ENCODE peak calls at places on chromosomes 5 and 9, in seven cellular contexts. T, U, C, H, N, Z and G are unnamed samples.

GRCh38 chr5:94240616-94241287 is 377.7 kb downstream of the KIAA0825 start:
- DNase-seq in T (peak; percentile 72), H (no peak), C (no peak), Z (no peak), N (peak; percentile 11), U (peak; percentile 23), G (peak; percentile 63)

GRCh38 chr9:124786881-124787573 is 10.1 kb downstream of the OLFML2A start:
- DNase-seq in T (no peak), N (no peak), H (no peak), U (peak; percentile 6), Z (peak; percentile 54), C (no peak), G (no peak)

GRCh38 chr9:98787766-98788335 is 8.5 kb downstream of the ANKS6 start:
- DNase-seq in U (no peak), N (no peak), T (no peak), H (no peak), C (no peak), Z (no peak), G (no peak)

GRCh38 chr9:81737871-81738507 is 48.6 kb upstream of the TLE1 start:
- DNase-seq in Z (no peak), T (peak; percentile 61), U (no peak), H (no peak), N (peak; percentile 43), C (no peak), G (peak; percentile 96)

GRCh38 chr9:38281917-38282316 is 110.6 kb upstream of the ALDH1B1 start:
- DNase-seq in C (no peak), U (no peak), Z (no peak), H (no peak), N (no peak), T (no peak), G (no peak)

GRCh38 chr9:115117999-115118470 is at the start of gene TNC:
- DNase-seq in N (peak; percentile 82), T (no peak), U (peak; percentile 64), C (peak; percentile 65), H (peak; percentile 67), Z (peak; percentile 74), G (peak; percentile 88)

GRCh38 chr5:160466889-160467554 is 45.4 kb downstream of the PTTG1 start:
- DNase-seq in U (no peak), Z (no peak), T (no peak), H (no peak), N (no peak), C (no peak), G (no peak)

GRCh38 chr5:140855772-140856674 is at the start of gene PCDHA10:
- DNase-seq in U (no peak), N (no peak), H (peak; percentile 75), C (peak; percentile 74), T (no peak), Z (no peak), G (peak; percentile 41)

GRCh38 chr5:98072921-98073320 is 700.5 kb upstream of the RGMB start:
- DNase-seq in H (no peak), C (no peak), U (no peak), Z (no peak), T (no peak), N (no peak), G (no peak)

GRCh38 chr9:75531588-75531987 is 358.9 kb upstream of the PCSK5 start:
- DNase-seq in U (no peak), C (no peak), Z (no peak), T (no peak), N (no peak), H (no peak), G (no peak)

GRCh38 chr5:124477577-124477976 is 268.9 kb downstream of the ZNF608 start:
- DNase-seq in N (no peak), U (no peak), T (no peak), Z (no peak), H (no peak), C (no peak), G (no peak)

DNA sequence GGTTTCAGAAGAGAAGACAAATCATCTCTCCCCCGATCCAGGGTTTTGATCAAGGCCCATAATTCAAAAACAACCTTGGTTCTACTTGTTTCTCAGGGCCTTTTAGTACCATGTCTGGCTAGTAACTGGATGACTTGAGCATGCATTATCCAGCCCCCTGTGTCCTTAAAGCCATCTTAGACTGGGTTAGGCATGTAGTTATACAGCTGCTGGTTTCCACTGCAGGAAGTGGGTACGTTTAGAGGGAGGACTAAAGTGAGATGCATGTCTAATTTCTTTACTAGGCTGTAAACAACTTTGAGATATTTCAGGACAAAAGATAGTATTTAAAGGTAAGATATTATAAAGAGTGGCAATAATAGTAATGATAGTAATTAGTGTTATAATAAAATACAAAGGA is 372.0 kb downstream of the PLK2 start:
- DNase-seq in T (no peak), H (no peak), C (no peak), Z (no peak), U (no peak), N (no peak), G (no peak)
- H3K27me3 ChIP-seq in T (no peaks in the 10 kb centered on the region), H (no peaks in the 10 kb centered on the region), C (no peaks in the 10 kb centered on the region), Z (no peaks in the 10 kb centered on the region), U (no peaks in the 10 kb centered on the region), N (no peaks in the 10 kb centered on the region), G (no peaks in the 10 kb centered on the region)

DNA sequence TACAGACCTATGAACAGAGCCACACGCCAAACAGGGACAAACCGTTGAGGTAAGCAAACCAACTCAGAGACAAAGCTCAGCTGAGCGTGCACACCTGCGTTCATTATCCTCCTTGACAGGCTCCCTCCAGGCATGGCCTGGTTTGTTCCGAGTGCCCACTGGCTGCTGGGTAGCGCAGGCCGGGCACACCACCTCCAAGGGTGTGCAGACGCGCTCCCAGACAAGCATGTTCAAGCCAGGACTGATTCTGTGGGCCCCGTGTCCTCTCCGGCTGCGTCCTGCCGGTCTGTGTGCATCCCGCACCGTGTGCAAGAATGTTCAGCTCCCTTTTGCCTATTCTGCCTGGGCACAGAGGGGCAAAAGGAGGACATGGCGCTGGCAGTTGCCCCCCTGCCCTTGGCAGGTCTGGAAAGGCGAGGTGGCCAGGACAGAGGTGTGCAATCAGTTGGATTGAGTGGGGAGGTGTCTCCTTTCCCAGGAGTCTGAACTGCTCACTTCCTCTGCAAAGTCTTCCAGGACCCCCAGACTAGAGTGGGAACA is 504 bp upstream of the SMIM32 start:
- DNase-seq in U (peak; percentile 37), Z (peak; percentile 51), C (no peak), T (no peak), H (no peak), N (no peak), G (peak; percentile 10)
- H3K27me3 ChIP-seq in U (peaks cover 24% of the 10 kb centered on the region), Z (peaks cover 39% of the 10 kb centered on the region), C (peaks cover 66% of the 10 kb centered on the region), T (peaks cover 28% of the 10 kb centered on the region), H (peaks cover 69% of the 10 kb centered on the region), N (no peaks in the 10 kb centered on the region), G (peaks cover 10% of the 10 kb centered on the region)

GRCh38 chr5:136192015-136192525 is 892 bp downstream of the SMIM32 start:
- DNase-seq in C (no peak), T (no peak), U (peak; percentile 43), Z (peak; percentile 61), H (peak; percentile 74), N (no peak), G (peak; percentile 42)

GRCh38 chr5:136188859-136189258 is 4.1 kb downstream of the SMIM32 start:
- DNase-seq in T (no peak), U (no peak), C (no peak), N (no peak), H (no peak), Z (peak; percentile 32), G (no peak)

GRCh38 chr5:136192526-136193395 is at the start of gene SMIM32:
- DNase-seq in N (no peak), H (peak; percentile 86), U (peak; percentile 76), C (peak; percentile 77), T (no peak), Z (peak; percentile 63), G (peak; percentile 44)

GRCh38 chr5:136191304-136192014 is 1.5 kb downstream of the SMIM32 start:
- DNase-seq in U (peak; percentile 24), Z (peak; percentile 61), H (peak; percentile 68), N (no peak), T (no peak), C (peak; percentile 43), G (peak; percentile 73)

DNA sequence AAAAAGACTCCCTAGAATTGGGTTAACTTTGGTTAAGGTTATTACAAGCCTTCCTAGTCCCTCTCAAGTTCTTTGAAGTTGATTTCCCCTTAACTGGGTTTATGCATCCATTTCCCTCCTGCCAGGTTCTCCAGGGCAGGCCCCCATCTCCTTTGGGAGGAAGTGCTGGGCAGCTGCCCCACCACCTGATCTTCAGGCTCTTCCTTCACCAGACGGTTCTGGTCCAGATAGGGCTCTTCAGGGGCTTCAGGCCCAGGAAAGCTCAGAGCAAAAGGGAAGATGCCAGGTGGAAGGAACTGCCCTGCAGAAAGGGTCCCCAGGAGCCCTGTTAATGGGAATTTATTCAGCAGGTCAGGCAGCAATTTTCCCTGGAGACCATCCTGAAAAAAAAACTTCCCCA is 2.1 kb downstream of the SMIM32 start:
- DNase-seq in N (no peak), U (peak; percentile 6), Z (no peak), C (no peak), H (no peak), T (no peak), G (no peak)
- H3K27me3 ChIP-seq in N (no peaks in the 10 kb centered on the region), U (peaks cover 24% of the 10 kb centered on the region), Z (peaks cover 36% of the 10 kb centered on the region), C (peaks cover 66% of the 10 kb centered on the region), H (peaks cover 59% of the 10 kb centered on the region), T (peaks cover 24% of the 10 kb centered on the region), G (peaks cover 10% of the 10 kb centered on the region)

GRCh38 chr9:117414220-117414905 is 494 bp downstream of the ASTN2 start:
- DNase-seq in T (no peak), U (peak; percentile 80), C (peak; percentile 64), N (peak; percentile 30), Z (peak; percentile 64), H (peak; percentile 79), G (peak; percentile 50)

GRCh38 chr9:117416856-117417255 is 2.0 kb upstream of the ASTN2 start:
- DNase-seq in H (no peak), T (no peak), U (no peak), N (no peak), Z (no peak), C (no peak), G (no peak)

GRCh38 chr9:117415584-117415937 is 704 bp upstream of the ASTN2 start:
- DNase-seq in C (peak; percentile 22), H (peak; percentile 46), U (peak; percentile 58), N (no peak), T (no peak), Z (no peak), G (no peak)

GRCh38 chr9:117413346-117414219 is 1.3 kb downstream of the ASTN2 start:
- DNase-seq in H (peak; percentile 87), N (no peak), T (no peak), U (peak; percentile 82), Z (no peak), C (peak; percentile 66), G (no peak)

DNA sequence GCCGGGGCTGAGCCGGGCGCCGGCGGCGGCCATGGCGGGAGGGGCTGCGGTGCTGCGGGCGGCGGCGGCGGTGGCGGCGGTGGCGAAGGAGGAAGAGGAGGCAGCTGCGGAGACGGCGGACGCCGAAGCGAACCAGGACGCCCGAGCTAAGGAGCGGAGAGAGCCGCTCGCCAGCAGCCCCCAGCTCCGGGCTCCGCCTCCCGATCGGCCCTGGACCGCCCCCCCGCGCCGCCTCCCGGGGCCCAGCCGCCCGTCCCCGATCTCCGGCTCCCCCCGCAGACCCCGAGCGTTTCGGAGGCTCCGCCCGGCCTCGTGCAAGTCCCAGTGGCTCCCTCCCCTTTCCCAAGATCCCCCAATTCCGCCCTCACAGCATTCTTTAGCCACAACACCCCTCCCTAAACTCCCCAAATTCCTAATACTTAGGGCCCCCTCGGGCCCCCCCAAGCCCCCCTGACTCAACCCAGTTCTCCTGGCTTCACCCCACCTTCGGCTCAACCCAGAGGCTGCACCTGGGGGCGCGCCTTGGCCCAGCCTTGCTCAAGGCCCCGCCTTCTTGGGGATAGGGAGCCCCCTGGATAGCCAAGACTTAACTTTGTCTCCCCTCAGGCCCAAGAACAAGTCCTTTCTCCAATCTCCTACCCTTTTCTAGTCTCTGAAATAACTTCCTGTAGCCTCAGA is at the start of gene ASTN2:
- DNase-seq in Z (no peak), C (peak; percentile 33), N (peak; percentile 44), H (peak; percentile 90), T (no peak), U (peak; percentile 91), G (no peak)
- H3K27me3 ChIP-seq in Z (peaks cover 51% of the 10 kb centered on the region), C (peaks cover 85% of the 10 kb centered on the region), N (no peaks in the 10 kb centered on the region), H (peaks cover 73% of the 10 kb centered on the region), T (peaks cover 32% of the 10 kb centered on the region), U (peaks cover 39% of the 10 kb centered on the region), G (peaks cover 52% of the 10 kb centered on the region)

GRCh38 chr9:133583111-133583510 is 26.1 kb downstream of the FAM163B start:
- DNase-seq in N (peak; percentile 30), T (no peak), U (no peak), C (no peak), Z (no peak), H (no peak), G (no peak)
- H3K27me3 ChIP-seq in N (no peaks in the 10 kb centered on the region), T (peaks cover 33% of the 10 kb centered on the region), U (peaks cover 19% of the 10 kb centered on the region), C (no peaks in the 10 kb centered on the region), Z (peaks cover 35% of the 10 kb centered on the region), H (no peaks in the 10 kb centered on the region), G (peaks cover 64% of the 10 kb centered on the region)